ENCODE peak calls at places on chromosomes 6 and 20, in five cellular contexts. N, V, S, H and X are unnamed samples.

GRCh38 chr20:34190679-34191090 is 50.5 kb upstream of the ASIP start:
- DNase-seq in H (peak), V (peak), S (peak), N (no peak), X (peak)

GRCh38 chr6:41159415-41160082 is 3.4 kb downstream of the TREM2 start:
- DNase-seq in N (no peak), S (no peak), H (no peak), V (no peak), X (no peak)

GRCh38 chr20:38581013-38581412 is at the start of gene ADIG:
- DNase-seq in S (no peak), H (no peak), V (peak), N (no peak), X (no peak)

GRCh38 chr20:35120012-35120701 is 27.0 kb downstream of the EDEM2 start:
- DNase-seq in N (no peak), H (no peak), S (no peak), V (peak), X (no peak)

GRCh38 chr6:35136185-35136584 is 5.0 kb downstream of the TCP11 start:
- DNase-seq in H (peak), S (no peak), V (no peak), N (no peak), X (no peak)

GRCh38 chr6:84028350-84028749 is 5.2 kb upstream of the MRAP2 start:
- DNase-seq in N (no peak), S (no peak), H (no peak), V (no peak), X (no peak)

GRCh38 chr6:37648465-37649330 is 49.0 kb downstream of the MDGA1 start:
- DNase-seq in N (no peak), H (no peak), V (no peak), S (peak), X (no peak)

GRCh38 chr20:57399587-57400261 is 8.5 kb downstream of the RBM38 start:
- DNase-seq in N (peak), S (no peak), V (no peak), H (peak), X (peak)

GRCh38 chr6:124793406-124793805 is 168.8 kb upstream of the RNF217 start:
- DNase-seq in S (no peak), H (no peak), N (no peak), V (no peak), X (no peak)

GRCh38 chr6:166469426-166469961 is 86.8 kb upstream of the MPC1 start:
- DNase-seq in V (no peak), H (no peak), N (no peak), S (peak), X (no peak)

GRCh38 chr6:106473807-106474206 is 113.3 kb downstream of the CRYBG1 start:
- DNase-seq in H (no peak), S (no peak), N (no peak), V (peak), X (peak)

GRCh38 chr6:11798096-11798495 is 19.5 kb upstream of the ADTRP start:
- DNase-seq in S (no peak), N (no peak), V (peak), H (no peak), X (no peak)

GRCh38 chr6:135941275-135941674 is 89.8 kb downstream of the PDE7B start:
- DNase-seq in N (no peak), S (no peak), V (peak), H (no peak), X (no peak)

GRCh38 chr20:33443006-33443511 is 504 bp downstream of the SNTA1 start:
- DNase-seq in N (peak), V (no peak), H (no peak), S (peak), X (no peak)

GRCh38 chr6:124822118-124822746 is 140.0 kb upstream of the RNF217 start:
- DNase-seq in S (no peak), V (no peak), N (no peak), H (no peak), X (no peak)

GRCh38 chr6:166862287-166862977 is 93.9 kb downstream of the RNASET2 start:
- DNase-seq in V (no peak), H (no peak), N (peak), S (no peak), X (peak)

GRCh38 chr6:119895626-119896025 is 546.1 kb upstream of the MAN1A1 start:
- DNase-seq in H (no peak), S (no peak), V (no peak), N (no peak), X (no peak)

GRCh38 chr6:118252474-118252873 is 295.6 kb upstream of the PLN start:
- DNase-seq in S (no peak), V (peak), N (no peak), H (no peak), X (no peak)

GRCh38 chr20:64238851-64239387 is 16.6 kb upstream of the PCMTD2 start:
- DNase-seq in N (no peak), H (peak), V (no peak), S (no peak), X (no peak)

GRCh38 chr6:149938571-149939462 is 3.0 kb upstream of the ULBP2 start:
- DNase-seq in N (no peak), V (peak), H (peak), S (no peak), X (no peak)